ENCODE peak calls at places on chromosomes 1 and 21, in ten cellular contexts. One of them, this sample, is unnamed.
A peak's percentile ranks its signal among the peaks of the same experiment; 100 is the strongest.

GRCh38 chr21:35169574-35169973 is 120.5 kb upstream of the RUNX1 start:
- DNase-seq in A549: no peak
- DNase-seq in heart right ventricle: no peak
- DNase-seq in RWPE1: no peak
- DNase-seq in GM13976: no peak
- DNase-seq in AG10803: no peak
- DNase-seq in psoas muscle: no peak
- DNase-seq in lower leg skin: no peak
- DNase-seq in MM.1S: no peak
- DNase-seq in astrocyte of the cerebellum: no peak
- DNase-seq in this sample: no peak

GRCh38 chr21:41717573-41718330 is 49.1 kb downstream of the RIPK4 start:
- DNase-seq in A549: no peak
- DNase-seq in heart right ventricle: no peak
- DNase-seq in RWPE1: no peak
- DNase-seq in GM13976: no peak
- DNase-seq in AG10803: no peak
- DNase-seq in psoas muscle: no peak
- DNase-seq in lower leg skin: no peak
- DNase-seq in MM.1S: no peak
- DNase-seq in astrocyte of the cerebellum: no peak
- DNase-seq in this sample: no peak

GRCh38 chr1:61441723-61442262 is 283.1 kb downstream of the TM2D1 start:
- DNase-seq in A549: peak; percentile 92
- DNase-seq in heart right ventricle: peak; percentile 82
- DNase-seq in RWPE1: no peak
- DNase-seq in GM13976: no peak
- DNase-seq in AG10803: no peak
- DNase-seq in psoas muscle: peak; percentile 51
- DNase-seq in lower leg skin: no peak
- DNase-seq in MM.1S: no peak
- DNase-seq in astrocyte of the cerebellum: no peak
- DNase-seq in this sample: no peak

GRCh38 chr1:75841421-75841820 is 44.7 kb downstream of the MSH4 start:
- DNase-seq in A549: no peak
- DNase-seq in heart right ventricle: no peak
- DNase-seq in RWPE1: no peak
- DNase-seq in GM13976: no peak
- DNase-seq in AG10803: no peak
- DNase-seq in psoas muscle: no peak
- DNase-seq in lower leg skin: no peak
- DNase-seq in MM.1S: no peak
- DNase-seq in astrocyte of the cerebellum: no peak
- DNase-seq in this sample: no peak

GRCh38 chr1:218705391-218705790 is 360.3 kb downstream of the TGFB2 start:
- DNase-seq in A549: peak; percentile 61
- DNase-seq in heart right ventricle: no peak
- DNase-seq in RWPE1: no peak
- DNase-seq in GM13976: no peak
- DNase-seq in AG10803: no peak
- DNase-seq in psoas muscle: no peak
- DNase-seq in lower leg skin: no peak
- DNase-seq in MM.1S: no peak
- DNase-seq in astrocyte of the cerebellum: no peak
- DNase-seq in this sample: no peak

GRCh38 chr21:26572026-26572425 is 1.1 kb downstream of the CYYR1 start:
- DNase-seq in A549: no peak
- DNase-seq in heart right ventricle: no peak
- DNase-seq in RWPE1: no peak
- DNase-seq in GM13976: no peak
- DNase-seq in AG10803: no peak
- DNase-seq in psoas muscle: no peak
- DNase-seq in lower leg skin: no peak
- DNase-seq in MM.1S: no peak
- DNase-seq in astrocyte of the cerebellum: no peak
- DNase-seq in this sample: no peak

GRCh38 chr1:171984262-171984661 is 143.0 kb downstream of the DNM3 start:
- DNase-seq in A549: no peak
- DNase-seq in heart right ventricle: peak; percentile 13
- DNase-seq in RWPE1: no peak
- DNase-seq in GM13976: no peak
- DNase-seq in AG10803: no peak
- DNase-seq in psoas muscle: peak; percentile 14
- DNase-seq in lower leg skin: no peak
- DNase-seq in MM.1S: no peak
- DNase-seq in astrocyte of the cerebellum: no peak
- DNase-seq in this sample: no peak

GRCh38 chr1:170701962-170702361 is 38.0 kb downstream of the PRRX1 start:
- DNase-seq in A549: no peak
- DNase-seq in heart right ventricle: no peak
- DNase-seq in RWPE1: no peak
- DNase-seq in GM13976: no peak
- DNase-seq in AG10803: no peak
- DNase-seq in psoas muscle: no peak
- DNase-seq in lower leg skin: no peak
- DNase-seq in MM.1S: no peak
- DNase-seq in astrocyte of the cerebellum: no peak
- DNase-seq in this sample: no peak

GRCh38 chr21:37249112-37249904 is 17.8 kb downstream of the VPS26C start:
- DNase-seq in A549: no peak
- DNase-seq in heart right ventricle: no peak
- DNase-seq in RWPE1: no peak
- DNase-seq in GM13976: no peak
- DNase-seq in AG10803: peak; percentile 27
- DNase-seq in psoas muscle: no peak
- DNase-seq in lower leg skin: no peak
- DNase-seq in MM.1S: no peak
- DNase-seq in astrocyte of the cerebellum: no peak
- DNase-seq in this sample: no peak

GRCh38 chr1:26959722-26960624 is at the start of gene KDF1:
- DNase-seq in A549: no peak
- DNase-seq in heart right ventricle: no peak
- DNase-seq in RWPE1: peak; percentile 87
- DNase-seq in GM13976: no peak
- DNase-seq in AG10803: no peak
- DNase-seq in psoas muscle: no peak
- DNase-seq in lower leg skin: peak; percentile 46
- DNase-seq in MM.1S: peak; percentile 82
- DNase-seq in astrocyte of the cerebellum: no peak
- DNase-seq in this sample: peak; percentile 92

GRCh38 chr1:17485280-17485679 is 45.8 kb upstream of the RCC2 start:
- DNase-seq in A549: peak; percentile 44
- DNase-seq in heart right ventricle: no peak
- DNase-seq in RWPE1: peak; percentile 23
- DNase-seq in GM13976: no peak
- DNase-seq in AG10803: no peak
- DNase-seq in psoas muscle: no peak
- DNase-seq in lower leg skin: no peak
- DNase-seq in MM.1S: peak; percentile 37
- DNase-seq in astrocyte of the cerebellum: no peak
- DNase-seq in this sample: no peak
- TF ChIP-seq CTCF in A549: peak; percentile 36
- TF ChIP-seq CTCF in heart right ventricle: peak; percentile 27
- TF ChIP-seq CTCF in RWPE1: peak; percentile 43
- TF ChIP-seq CTCF in GM13976: peak; percentile 18
- TF ChIP-seq CTCF in AG10803: peak; percentile 43
- TF ChIP-seq CTCF in psoas muscle: peak; percentile 11
- TF ChIP-seq CTCF in lower leg skin: no peak
- TF ChIP-seq CTCF in MM.1S: peak; percentile 63
- TF ChIP-seq CTCF in astrocyte of the cerebellum: peak; percentile 16
- TF ChIP-seq CTCF in this sample: peak; percentile 17

GRCh38 chr1:194161591-194161990 is 975.2 kb upstream of the B3GALT2 start:
- DNase-seq in A549: no peak
- DNase-seq in heart right ventricle: no peak
- DNase-seq in RWPE1: no peak
- DNase-seq in GM13976: no peak
- DNase-seq in AG10803: no peak
- DNase-seq in psoas muscle: no peak
- DNase-seq in lower leg skin: no peak
- DNase-seq in MM.1S: no peak
- DNase-seq in astrocyte of the cerebellum: no peak
- DNase-seq in this sample: no peak

GRCh38 chr1:194155962-194156361 is 969.5 kb upstream of the B3GALT2 start:
- DNase-seq in A549: no peak
- DNase-seq in heart right ventricle: no peak
- DNase-seq in RWPE1: no peak
- DNase-seq in GM13976: no peak
- DNase-seq in AG10803: no peak
- DNase-seq in psoas muscle: no peak
- DNase-seq in lower leg skin: no peak
- DNase-seq in MM.1S: no peak
- DNase-seq in astrocyte of the cerebellum: no peak
- DNase-seq in this sample: no peak

GRCh38 chr1:194164755-194165154 is 978.3 kb upstream of the B3GALT2 start:
- DNase-seq in A549: no peak
- DNase-seq in heart right ventricle: no peak
- DNase-seq in RWPE1: no peak
- DNase-seq in GM13976: no peak
- DNase-seq in AG10803: no peak
- DNase-seq in psoas muscle: no peak
- DNase-seq in lower leg skin: no peak
- DNase-seq in MM.1S: no peak
- DNase-seq in astrocyte of the cerebellum: no peak
- DNase-seq in this sample: no peak

GRCh38 chr1:194159941-194160340 is 973.5 kb upstream of the B3GALT2 start:
- DNase-seq in A549: peak; percentile 11
- DNase-seq in heart right ventricle: no peak
- DNase-seq in RWPE1: no peak
- DNase-seq in GM13976: no peak
- DNase-seq in AG10803: no peak
- DNase-seq in psoas muscle: no peak
- DNase-seq in lower leg skin: no peak
- DNase-seq in MM.1S: no peak
- DNase-seq in astrocyte of the cerebellum: no peak
- DNase-seq in this sample: no peak
- TF ChIP-seq CTCF in A549: no peak
- TF ChIP-seq CTCF in heart right ventricle: no peak
- TF ChIP-seq CTCF in RWPE1: no peak
- TF ChIP-seq CTCF in GM13976: no peak
- TF ChIP-seq CTCF in AG10803: no peak
- TF ChIP-seq CTCF in psoas muscle: no peak
- TF ChIP-seq CTCF in lower leg skin: no peak
- TF ChIP-seq CTCF in MM.1S: peak; percentile 17
- TF ChIP-seq CTCF in astrocyte of the cerebellum: no peak
- TF ChIP-seq CTCF in this sample: no peak

GRCh38 chr1:34899471-34899870 is 30.0 kb downstream of the DLGAP3 start:
- DNase-seq in A549: no peak
- DNase-seq in heart right ventricle: no peak
- DNase-seq in RWPE1: no peak
- DNase-seq in GM13976: no peak
- DNase-seq in AG10803: no peak
- DNase-seq in psoas muscle: no peak
- DNase-seq in lower leg skin: no peak
- DNase-seq in MM.1S: no peak
- DNase-seq in astrocyte of the cerebellum: no peak
- DNase-seq in this sample: no peak

GRCh38 chr1:34900775-34901502 is 28.5 kb downstream of the DLGAP3 start:
- DNase-seq in A549: no peak
- DNase-seq in heart right ventricle: no peak
- DNase-seq in RWPE1: no peak
- DNase-seq in GM13976: no peak
- DNase-seq in AG10803: no peak
- DNase-seq in psoas muscle: no peak
- DNase-seq in lower leg skin: no peak
- DNase-seq in MM.1S: no peak
- DNase-seq in astrocyte of the cerebellum: no peak
- DNase-seq in this sample: no peak

GRCh38 chr1:34898220-34898820 is 31.1 kb downstream of the DLGAP3 start:
- DNase-seq in A549: no peak
- DNase-seq in heart right ventricle: no peak
- DNase-seq in RWPE1: no peak
- DNase-seq in GM13976: no peak
- DNase-seq in AG10803: no peak
- DNase-seq in psoas muscle: no peak
- DNase-seq in lower leg skin: no peak
- DNase-seq in MM.1S: no peak
- DNase-seq in astrocyte of the cerebellum: no peak
- DNase-seq in this sample: no peak

GRCh38 chr1:34899906-34900305 is 29.5 kb downstream of the DLGAP3 start:
- DNase-seq in A549: no peak
- DNase-seq in heart right ventricle: no peak
- DNase-seq in RWPE1: no peak
- DNase-seq in GM13976: no peak
- DNase-seq in AG10803: no peak
- DNase-seq in psoas muscle: no peak
- DNase-seq in lower leg skin: no peak
- DNase-seq in MM.1S: no peak
- DNase-seq in astrocyte of the cerebellum: no peak
- DNase-seq in this sample: no peak

GRCh38 chr1:34896612-34897011 is 32.8 kb downstream of the DLGAP3 start:
- DNase-seq in A549: no peak
- DNase-seq in heart right ventricle: no peak
- DNase-seq in RWPE1: no peak
- DNase-seq in GM13976: no peak
- DNase-seq in AG10803: peak; percentile 3
- DNase-seq in psoas muscle: no peak
- DNase-seq in lower leg skin: no peak
- DNase-seq in MM.1S: no peak
- DNase-seq in astrocyte of the cerebellum: no peak
- DNase-seq in this sample: no peak
- TF ChIP-seq CTCF in A549: no peak
- TF ChIP-seq CTCF in heart right ventricle: no peak
- TF ChIP-seq CTCF in RWPE1: no peak
- TF ChIP-seq CTCF in GM13976: peak; percentile 25
- TF ChIP-seq CTCF in AG10803: peak; percentile 32
- TF ChIP-seq CTCF in psoas muscle: no peak
- TF ChIP-seq CTCF in lower leg skin: no peak
- TF ChIP-seq CTCF in MM.1S: no peak
- TF ChIP-seq CTCF in astrocyte of the cerebellum: no peak
- TF ChIP-seq CTCF in this sample: no peak

GRCh38 chr1:54814148-54814498 is 13.0 kb upstream of the TTC22 start:
- DNase-seq in A549: no peak
- DNase-seq in heart right ventricle: no peak
- DNase-seq in RWPE1: no peak
- DNase-seq in GM13976: no peak
- DNase-seq in AG10803: no peak
- DNase-seq in psoas muscle: no peak
- DNase-seq in lower leg skin: no peak
- DNase-seq in MM.1S: no peak
- DNase-seq in astrocyte of the cerebellum: no peak
- DNase-seq in this sample: no peak

GRCh38 chr1:54813479-54814147 is 12.5 kb upstream of the TTC22 start:
- DNase-seq in A549: no peak
- DNase-seq in heart right ventricle: no peak
- DNase-seq in RWPE1: no peak
- DNase-seq in GM13976: peak; percentile 55
- DNase-seq in AG10803: no peak
- DNase-seq in psoas muscle: no peak
- DNase-seq in lower leg skin: no peak
- DNase-seq in MM.1S: no peak
- DNase-seq in astrocyte of the cerebellum: no peak
- DNase-seq in this sample: no peak

GRCh38 chr1:54814571-54814970 is 13.4 kb upstream of the TTC22 start:
- DNase-seq in A549: no peak
- DNase-seq in heart right ventricle: no peak
- DNase-seq in RWPE1: no peak
- DNase-seq in GM13976: peak; percentile 26
- DNase-seq in AG10803: no peak
- DNase-seq in psoas muscle: no peak
- DNase-seq in lower leg skin: no peak
- DNase-seq in MM.1S: no peak
- DNase-seq in astrocyte of the cerebellum: no peak
- DNase-seq in this sample: no peak

GRCh38 chr1:54811739-54812655 is 10.9 kb upstream of the TTC22 start:
- DNase-seq in A549: no peak
- DNase-seq in heart right ventricle: no peak
- DNase-seq in RWPE1: no peak
- DNase-seq in GM13976: no peak
- DNase-seq in AG10803: no peak
- DNase-seq in psoas muscle: no peak
- DNase-seq in lower leg skin: no peak
- DNase-seq in MM.1S: no peak
- DNase-seq in astrocyte of the cerebellum: no peak
- DNase-seq in this sample: peak; percentile 21

GRCh38 chr1:54812801-54813478 is 11.8 kb upstream of the TTC22 start:
- DNase-seq in A549: no peak
- DNase-seq in heart right ventricle: no peak
- DNase-seq in RWPE1: no peak
- DNase-seq in GM13976: peak; percentile 47
- DNase-seq in AG10803: no peak
- DNase-seq in psoas muscle: no peak
- DNase-seq in lower leg skin: no peak
- DNase-seq in MM.1S: no peak
- DNase-seq in astrocyte of the cerebellum: no peak
- DNase-seq in this sample: no peak
- TF ChIP-seq CTCF in A549: no peak
- TF ChIP-seq CTCF in heart right ventricle: no peak
- TF ChIP-seq CTCF in RWPE1: no peak
- TF ChIP-seq CTCF in GM13976: no peak
- TF ChIP-seq CTCF in AG10803: no peak
- TF ChIP-seq CTCF in psoas muscle: no peak
- TF ChIP-seq CTCF in lower leg skin: no peak
- TF ChIP-seq CTCF in MM.1S: no peak
- TF ChIP-seq CTCF in astrocyte of the cerebellum: no peak
- TF ChIP-seq CTCF in this sample: no peak

This sample was measured in lower lobe of right lung.